ENCODE peak calls at places on chromosome 22, in ten cellular contexts. D is HepG2, N is stomach, V is HCT116, B is GM23338, X is breast epithelium, L is spleen, P is endothelial cell of umbilical vein, C is Panc1, O is H1. Z is an unnamed sample. For H3K4me1, the result is how much of the 10 kb centered on the place peaks cover.

GRCh38 chr22:38861170-38861874 is 10.7 kb downstream of the CBX6 start:
- DNase-seq in P (no peak), L (no peak), B (peak), N (no peak), D (no peak), O (no peak), C (no peak), X (no peak), V (no peak), Z (no peak)

GRCh38 chr22:50683994-50684371 is 11.4 kb downstream of the SHANK3 start:
- DNase-seq in P (no peak), N (peak), L (peak), O (no peak), C (no peak), X (no peak), V (no peak), B (no peak), D (no peak), Z (no peak)

GRCh38 chr22:37571258-37571991 is 8.5 kb downstream of the LGALS2 start:
- DNase-seq in D (no peak), X (no peak), C (no peak), O (no peak), L (no peak), N (no peak), B (peak), V (peak), P (no peak), Z (no peak)

GRCh38 chr22:37601540-37602442 is 6.8 kb upstream of the GGA1 start:
- DNase-seq in L (no peak), D (peak), V (peak), X (peak), C (no peak), O (peak), P (peak), N (peak), B (peak), Z (peak)

GRCh38 chr22:50171965-50172421 is 1.5 kb downstream of the PANX2 start:
- DNase-seq in X (no peak), O (no peak), V (no peak), D (peak), P (no peak), B (no peak), C (no peak), L (no peak), N (no peak), Z (no peak)

GRCh38 chr22:22424210-22424800 is 84.2 kb downstream of the ZNF280B start:
- DNase-seq in X (no peak), O (peak), D (no peak), B (peak), V (no peak), C (no peak), P (no peak), N (no peak), L (no peak), Z (no peak)

GRCh38 chr22:27990451-27990840 is 71.4 kb upstream of the PITPNB start:
- DNase-seq in L (no peak), O (no peak), V (no peak), D (no peak), N (peak), X (no peak), C (no peak), B (no peak), P (no peak), Z (no peak)

GRCh38 chr22:19717181-19717580 is 2.9 kb downstream of the SEPTIN5 start:
- DNase-seq in O (no peak), D (no peak), C (no peak), V (no peak), B (no peak), P (no peak), N (no peak), X (no peak), L (no peak), Z (no peak)

GRCh38 chr22:39215430-39216142 is 29.2 kb downstream of the PDGFB start:
- DNase-seq in L (peak), O (peak), N (no peak), X (no peak), B (peak), C (no peak), P (no peak), D (no peak), V (peak), Z (no peak)

GRCh38 chr22:26364066-26365015 is 64.7 kb upstream of the ASPHD2 start:
- DNase-seq in O (peak), D (peak), L (no peak), N (peak), B (peak), X (peak), V (peak), P (peak), C (peak), Z (peak)

GRCh38 chr22:49136816-49137180 is 690.9 kb downstream of the BRD1 start:
- DNase-seq in L (peak), D (no peak), C (no peak), X (no peak), O (no peak), P (no peak), V (no peak), B (no peak), N (no peak), Z (no peak)

GRCh38 chr22:50039669-50040458 is 18.2 kb downstream of the TTLL8 start:
- DNase-seq in D (no peak), B (no peak), V (no peak), N (no peak), L (peak), O (no peak), C (no peak), X (no peak), P (no peak), Z (no peak)

GRCh38 chr22:48845356-48845936 is 982.2 kb downstream of the BRD1 start:
- DNase-seq in P (no peak), B (no peak), N (no peak), C (no peak), O (no peak), D (no peak), L (peak), V (no peak), X (no peak), Z (no peak)

GRCh38 chr22:42868751-42869251 is 11.7 kb upstream of the ARFGAP3 start:
- DNase-seq in V (no peak), D (no peak), B (no peak), L (no peak), O (no peak), P (no peak), N (peak), X (peak), C (no peak), Z (peak)

GRCh38 chr22:48705917-48706605 is 1121.6 kb downstream of the BRD1 start:
- DNase-seq in D (no peak), O (no peak), X (no peak), L (peak), P (no peak), N (no peak), B (no peak), C (no peak), V (no peak), Z (no peak)

GRCh38 chr22:38222797-38223119 is 21.0 kb downstream of the MAFF start:
- DNase-seq in B (no peak), X (peak), P (peak), D (no peak), N (peak), O (no peak), C (no peak), V (no peak), L (no peak), Z (peak)

GRCh38 chr22:41482319-41482935 is 13.5 kb downstream of the ACO2 start:
- DNase-seq in L (no peak), N (no peak), X (no peak), V (no peak), O (no peak), C (no peak), D (no peak), B (peak), P (no peak), Z (no peak)

GRCh38 chr22:41481925-41482318 is 13.0 kb downstream of the ACO2 start:
- DNase-seq in P (no peak), C (no peak), V (no peak), B (peak), O (peak), D (no peak), L (no peak), N (no peak), X (no peak), Z (no peak)

GRCh38 chr22:41479671-41480396 is 10.9 kb downstream of the ACO2 start:
- DNase-seq in X (no peak), D (no peak), C (no peak), O (peak), V (no peak), N (no peak), L (no peak), B (peak), P (no peak), Z (no peak)

GRCh38 chr22:41480397-41480735 is 11.4 kb downstream of the ACO2 start:
- DNase-seq in C (no peak), O (no peak), L (no peak), V (no peak), X (no peak), B (no peak), D (no peak), N (no peak), P (no peak), Z (no peak)

DNA sequence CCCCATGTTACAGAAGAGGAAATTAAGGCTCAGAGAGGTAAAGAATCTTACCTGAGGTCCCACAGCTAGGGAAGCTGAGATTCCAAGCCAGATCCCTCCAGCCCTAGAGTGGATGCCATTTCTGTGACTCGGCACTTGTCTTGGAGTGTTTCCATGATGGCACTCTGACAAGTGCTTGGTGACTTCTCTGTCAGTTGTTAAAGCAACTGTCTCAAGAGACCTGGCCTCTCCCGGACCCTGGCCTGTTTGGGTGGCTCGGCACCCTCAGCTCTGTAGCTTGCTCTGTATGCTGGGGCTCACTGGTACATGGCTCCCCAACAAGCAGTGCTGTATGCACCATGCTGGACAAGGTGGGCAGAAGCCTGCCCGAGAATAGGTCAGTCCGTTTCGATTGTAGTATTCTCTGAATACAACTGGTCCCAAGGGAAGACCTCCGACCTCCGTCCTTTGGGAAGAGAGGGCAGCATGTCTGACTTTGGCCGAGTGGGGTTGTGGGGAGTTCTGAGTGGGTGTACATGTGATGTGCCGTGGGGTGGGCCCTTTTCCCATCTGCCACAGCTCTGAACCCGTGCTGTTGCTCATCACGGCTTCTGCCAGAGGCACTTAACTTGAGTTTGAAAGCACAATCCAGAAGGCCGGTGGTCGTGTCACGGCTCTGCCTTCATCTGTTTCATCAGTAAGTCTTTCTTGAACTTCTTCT is 12.4 kb downstream of the ACO2 start:
- DNase-seq in V (no peak), O (no peak), L (no peak), D (no peak), P (no peak), N (no peak), X (peak), C (peak), B (no peak), Z (no peak)
- TF ChIP-seq POLR2AphosphoS5 in V (no peak), O (no peak), L (no peak), D (no peak), P (no peak), N (no peak), X (no peak), C (no peak), B (no peak), Z (no peak)

DNA sequence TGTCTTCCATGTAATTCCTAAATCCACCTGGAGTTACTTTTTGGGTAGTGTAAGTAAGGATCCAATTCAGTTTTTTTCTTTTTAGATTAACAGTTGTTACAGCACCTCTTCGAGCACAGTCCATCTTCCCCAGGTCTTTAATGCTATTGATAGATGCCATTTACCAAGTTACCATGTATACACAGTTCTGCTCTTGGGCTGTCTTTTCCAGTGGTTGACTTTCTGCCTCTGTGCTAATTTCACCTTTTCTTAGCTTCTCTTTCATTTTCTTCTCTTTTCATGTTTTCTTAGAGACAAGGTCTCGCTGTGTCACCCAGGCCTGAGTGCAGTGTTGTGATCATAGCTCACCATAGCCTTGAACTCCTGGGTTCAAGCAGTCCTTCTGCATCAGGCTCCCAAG is 12.0 kb downstream of the ATXN10 start:
- DNase-seq in V (no peak), L (no peak), C (no peak), X (no peak), P (no peak), O (no peak), D (no peak), N (no peak), B (no peak), Z (no peak)
- H3K4me1 ChIP-seq in V (half or more), L (under half), C (half or more), X (under half), P (under half), O (under half), D (under half), N (under half), B (under half), Z (under half)

DNA sequence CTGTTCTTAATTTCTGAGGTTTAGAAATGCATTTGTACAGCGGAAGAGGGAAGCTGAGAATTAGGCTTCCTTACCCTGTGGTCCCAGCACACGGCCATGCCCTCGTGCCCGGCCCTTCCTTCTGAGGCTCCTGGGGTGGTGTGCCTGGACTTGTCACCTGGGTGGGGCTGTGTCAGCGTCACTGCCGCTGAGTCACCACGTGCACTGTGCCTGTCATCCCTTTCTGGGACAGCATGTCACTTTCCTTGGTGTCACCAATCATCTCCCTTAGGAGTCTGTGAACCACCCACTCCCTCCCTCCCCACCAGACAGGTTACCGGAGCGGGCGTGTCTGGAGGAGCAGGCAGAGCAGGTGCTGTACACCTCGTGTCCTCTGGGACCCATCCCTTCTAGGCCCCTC is 367.5 kb downstream of the TBC1D22A start:
- DNase-seq in B (no peak), X (no peak), N (peak), D (no peak), V (peak), L (peak), C (no peak), P (no peak), O (no peak), Z (peak)
- TF ChIP-seq POLR2AphosphoS5 in B (no peak), X (no peak), N (peak), D (no peak), V (peak), L (no peak), C (no peak), P (no peak), O (no peak), Z (peak)

DNA sequence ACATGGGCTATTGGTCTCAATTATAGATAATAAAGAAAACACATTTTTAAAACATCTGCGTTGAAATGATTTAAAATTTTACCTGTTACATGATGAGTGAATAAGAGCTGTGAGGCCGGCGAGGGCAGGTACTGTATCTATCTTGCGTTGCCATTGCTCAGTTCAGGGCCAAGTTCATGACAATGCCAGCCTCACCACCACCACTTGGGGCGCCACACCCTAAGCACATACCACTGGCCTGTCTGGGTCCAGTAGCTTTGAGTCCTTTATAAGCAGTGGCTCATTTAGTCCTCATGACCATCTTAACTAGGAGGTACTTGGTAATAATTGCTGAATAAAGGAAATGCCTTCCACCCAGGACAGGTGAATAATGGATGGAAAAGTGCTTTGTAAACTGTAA is 14.5 kb upstream of the MB start:
- DNase-seq in N (peak), D (peak), X (no peak), B (peak), P (peak), L (peak), C (no peak), V (peak), O (peak), Z (peak)
- H3K4me1 ChIP-seq in N (under half), D (under half), X (under half), B (under half), P (under half), L (under half), C (under half), V (half or more), O (under half), Z (under half)

GRCh38 chr22:29309332-29310064 is 3.0 kb downstream of the GAS2L1 start:
- DNase-seq in N (peak), D (no peak), C (no peak), P (peak), X (no peak), L (peak), V (no peak), B (no peak), O (no peak), Z (peak)

GRCh38 chr22:29311468-29312217 is 3.9 kb downstream of the RASL10A start:
- DNase-seq in D (no peak), C (no peak), N (no peak), V (no peak), O (peak), B (no peak), P (no peak), L (peak), X (no peak), Z (no peak)

GRCh38 chr22:29310065-29310862 is 3.8 kb downstream of the GAS2L1 start:
- DNase-seq in V (no peak), N (no peak), O (peak), X (no peak), P (no peak), B (no peak), L (no peak), C (no peak), D (no peak), Z (no peak)

GRCh38 chr22:29312218-29313125 is 3.0 kb downstream of the RASL10A start:
- DNase-seq in C (no peak), P (no peak), B (no peak), D (no peak), O (peak), L (peak), N (no peak), X (no peak), V (no peak), Z (no peak)

GRCh38 chr22:29310863-29311339 is 4.5 kb downstream of the GAS2L1 start:
- DNase-seq in V (peak), X (peak), C (no peak), D (peak), O (peak), N (peak), B (peak), L (peak), P (peak), Z (peak)
- TF ChIP-seq POLR2AphosphoS5 in V (peak), X (peak), C (no peak), D (no peak), O (no peak), N (peak), B (no peak), L (peak), P (peak), Z (peak)

GRCh38 chr22:45673482-45674175 is 2.0 kb downstream of the ATXN10 start:
- DNase-seq in D (no peak), X (no peak), N (no peak), P (no peak), V (no peak), L (no peak), B (no peak), O (no peak), C (no peak), Z (no peak)

GRCh38 chr22:45678961-45679912 is 7.6 kb downstream of the ATXN10 start:
- DNase-seq in B (no peak), P (no peak), X (no peak), L (no peak), O (no peak), N (no peak), D (no peak), C (no peak), V (no peak), Z (no peak)

GRCh38 chr22:45680932-45681700 is 9.5 kb downstream of the ATXN10 start:
- DNase-seq in X (no peak), B (no peak), P (peak), O (no peak), N (no peak), D (no peak), C (no peak), V (no peak), L (no peak), Z (no peak)

GRCh38 chr22:45676024-45676423 is 4.4 kb downstream of the ATXN10 start:
- DNase-seq in D (no peak), O (no peak), C (no peak), P (no peak), N (no peak), L (no peak), B (no peak), V (no peak), X (no peak), Z (no peak)

GRCh38 chr22:45677060-45677459 is 5.4 kb downstream of the ATXN10 start:
- DNase-seq in C (no peak), P (no peak), L (no peak), B (no peak), N (no peak), X (no peak), O (no peak), V (no peak), D (no peak), Z (no peak)
- H3K4me1 ChIP-seq in C (half or more), P (under half), L (under half), B (under half), N (under half), X (under half), O (under half), V (half or more), D (under half), Z (under half)

GRCh38 chr22:21102659-21103267 is 57.0 kb downstream of the LRRC74B start:
- DNase-seq in O (peak), N (peak), B (peak), X (no peak), D (peak), C (peak), V (peak), P (peak), L (peak), Z (peak)
- TF ChIP-seq POLR2AphosphoS5 in O (no peak), N (no peak), B (no peak), X (no peak), D (no peak), C (no peak), V (peak), P (no peak), L (peak), Z (no peak)

DNA sequence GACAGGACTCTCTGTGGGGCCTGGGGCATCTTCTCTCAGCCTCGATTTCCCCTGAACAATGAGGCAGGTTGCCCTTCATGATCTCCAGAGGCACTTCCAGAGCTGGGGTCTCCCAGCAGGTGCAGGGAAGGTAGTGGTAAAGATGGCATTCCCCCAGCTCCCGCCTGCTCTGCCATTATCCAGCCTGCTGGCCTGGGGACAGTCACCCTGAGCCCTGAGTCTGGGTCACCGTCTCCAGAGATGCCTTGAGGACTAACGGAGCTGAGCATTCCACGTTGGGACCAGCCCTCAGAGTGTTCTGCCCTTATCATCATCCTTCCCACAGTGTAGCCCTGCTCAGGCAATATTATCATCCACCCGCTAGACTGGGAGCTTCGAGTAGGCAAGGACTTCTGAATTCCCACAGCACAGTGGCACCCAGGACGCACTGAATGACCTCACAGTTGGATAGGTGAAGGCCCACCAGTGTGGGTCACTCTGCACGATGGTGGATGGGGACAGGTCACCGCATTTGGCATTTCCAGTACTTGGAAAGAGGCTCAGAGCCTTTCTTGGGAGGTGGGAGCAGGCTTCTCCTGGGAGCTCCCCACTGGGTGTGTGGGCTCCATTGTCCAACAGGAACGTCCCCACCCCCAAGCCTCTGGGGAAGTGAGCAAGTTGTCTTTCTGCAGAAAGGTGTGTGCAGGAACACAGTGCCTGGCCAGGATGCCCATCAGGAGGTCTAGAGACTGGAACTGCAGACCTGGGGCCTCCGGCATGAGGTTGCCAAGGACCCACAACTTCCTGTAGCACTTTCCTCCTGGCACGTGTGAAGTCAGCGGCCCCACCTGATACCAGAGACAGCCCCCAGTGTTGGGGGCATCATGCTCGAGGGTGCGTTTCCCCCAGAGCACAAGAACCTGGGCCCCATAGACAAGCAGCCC is 51.4 kb upstream of the WNT7B start:
- DNase-seq in L (peak), B (no peak), P (no peak), X (no peak), D (no peak), N (no peak), C (no peak), O (no peak), V (no peak), Z (no peak)
- H3K4me1 ChIP-seq in L (under half), B (under half), P (under half), X (under half), D (half or more), N (under half), C (under half), O (under half), V (under half), Z (under half)

GRCh38 chr22:30314918-30315317 is 11.8 kb downstream of the TBC1D10A start:
- DNase-seq in B (no peak), D (no peak), P (no peak), C (no peak), X (no peak), O (no peak), L (no peak), V (no peak), N (no peak), Z (no peak)
- TF ChIP-seq POLR2AphosphoS5 in B (no peak), D (no peak), P (no peak), C (no peak), X (no peak), O (no peak), L (peak), V (no peak), N (no peak), Z (no peak)

Z was measured in transverse colon.